ENCODE peak calls at places on chromosomes 16 and 17, in nine cellular contexts. Y is PC-3, N is spleen, H is mucosa of descending colon, P is neural progenitor cell, J is K562, V is A673, D is endodermal cell, S is cardiac muscle cell. Z is an unnamed sample. For H3K4me1, the result is how much of the 10 kb centered on the place peaks cover.

GRCh38 chr17:38919316-38920078 is 5.9 kb upstream of the LASP1NB start:
- DNase-seq in D (peak), J (no peak), P (no peak), Y (no peak), V (no peak), N (peak), H (no peak), S (no peak), Z (no peak)

GRCh38 chr16:52529226-52529625 is 17.7 kb downstream of the TOX3 start:
- DNase-seq in S (no peak), H (no peak), D (no peak), P (no peak), V (no peak), Y (no peak), N (no peak), J (no peak), Z (no peak)

GRCh38 chr16:19389246-19389645 is 28.4 kb upstream of the TMC5 start:
- DNase-seq in J (peak), Y (peak), V (peak), D (peak), H (peak), N (peak), P (peak), S (peak), Z (peak)

GRCh38 chr17:46944931-46945330 is 22.0 kb downstream of the GOSR2 start:
- DNase-seq in V (no peak), N (no peak), J (no peak), D (peak), P (no peak), H (no peak), S (no peak), Y (peak), Z (no peak)

GRCh38 chr17:36812762-36813161 is 124.5 kb upstream of the LHX1 start:
- DNase-seq in J (no peak), H (no peak), P (peak), Y (no peak), V (peak), N (no peak), S (peak), D (peak), Z (no peak)

GRCh38 chr17:52079496-52079895 is 79.0 kb downstream of the CA10 start:
- DNase-seq in P (no peak), H (no peak), V (no peak), N (no peak), J (no peak), Y (no peak), D (no peak), S (no peak), Z (no peak)

GRCh38 chr17:5901731-5902660 is 168.2 kb upstream of the WSCD1 start:
- DNase-seq in D (peak), J (no peak), V (no peak), N (no peak), P (no peak), H (no peak), Y (no peak), S (no peak), Z (no peak)

GRCh38 chr16:24773771-24774427 is 44.4 kb downstream of the TNRC6A start:
- DNase-seq in J (no peak), V (no peak), S (no peak), Y (no peak), P (no peak), N (no peak), D (no peak), H (no peak), Z (no peak)

GRCh38 chr16:87959391-87959968 is 8.2 kb downstream of the BANP start:
- DNase-seq in H (no peak), D (peak), Y (no peak), J (peak), V (no peak), N (no peak), P (no peak), S (no peak), Z (no peak)

GRCh38 chr17:7405413-7405881 is 1.6 kb upstream of the TMEM256 start:
- DNase-seq in S (peak), N (no peak), V (peak), H (no peak), D (peak), P (peak), J (no peak), Y (no peak), Z (no peak)

GRCh38 chr16:30896203-30896889 is at the start of gene CTF1:
- DNase-seq in D (peak), S (peak), J (peak), P (peak), Y (peak), H (peak), V (peak), N (peak), Z (no peak)

GRCh38 chr17:43021739-43022512 is at the start of gene VAT1:
- DNase-seq in D (peak), Y (peak), P (peak), J (peak), V (peak), S (peak), N (peak), H (peak), Z (peak)

GRCh38 chr16:77403732-77404131 is 31.1 kb downstream of the ADAMTS18 start:
- DNase-seq in P (no peak), S (no peak), H (no peak), D (no peak), Y (no peak), V (no peak), J (no peak), N (no peak), Z (no peak)

GRCh38 chr17:45930420-45930951 is 36.1 kb downstream of the MAPT start:
- DNase-seq in J (peak), N (no peak), S (no peak), Y (no peak), H (no peak), V (no peak), D (no peak), P (no peak), Z (no peak)

GRCh38 chr16:12087901-12088364 is 111.4 kb downstream of the SNX29 start:
- DNase-seq in Y (no peak), J (no peak), V (no peak), N (peak), H (no peak), S (no peak), P (no peak), D (no peak), Z (peak)

GRCh38 chr17:8189041-8189710 is 804 bp downstream of the BORCS6 start:
- DNase-seq in P (peak), H (peak), S (no peak), Y (no peak), J (no peak), N (peak), V (no peak), D (peak), Z (peak)

GRCh38 chr16:75116081-75116910 is at the start of gene LDHD:
- DNase-seq in V (no peak), H (peak), J (peak), N (peak), D (peak), P (peak), S (peak), Y (peak), Z (peak)

GRCh38 chr17:31378638-31379037 is 12.8 kb upstream of the RAB11FIP4 start:
- DNase-seq in S (no peak), N (no peak), V (no peak), J (no peak), H (no peak), D (peak), Y (no peak), P (peak), Z (no peak)

GRCh38 chr17:44862278-44862914 is 14.7 kb downstream of the HIGD1B start:
- DNase-seq in H (no peak), N (no peak), D (no peak), J (no peak), S (no peak), V (no peak), Y (no peak), P (no peak), Z (no peak)

GRCh38 chr17:18267366-18267765 is 6.9 kb downstream of the MIEF2 start:
- DNase-seq in V (no peak), J (no peak), D (peak), S (no peak), P (no peak), H (no peak), N (no peak), Y (no peak), Z (peak)

GRCh38 chr16:76201385-76201784 is 75.8 kb upstream of the CNTNAP4 start:
- DNase-seq in S (no peak), D (no peak), Y (no peak), V (no peak), H (no peak), P (no peak), N (no peak), J (no peak), Z (no peak)

GRCh38 chr17:4045477-4045876 is 81.2 kb upstream of the ATP2A3 start:
- DNase-seq in Y (no peak), H (no peak), D (no peak), S (no peak), P (no peak), N (no peak), J (no peak), V (no peak), Z (no peak)

GRCh38 chr17:42680331-42680808 is 1.3 kb downstream of the CCR10 start:
- DNase-seq in D (no peak), N (no peak), V (no peak), S (no peak), J (peak), H (no peak), P (no peak), Y (no peak), Z (no peak)

GRCh38 chr16:9308300-9309209 is 217.1 kb downstream of the HAPSTR1 start:
- DNase-seq in S (no peak), P (no peak), Y (no peak), H (no peak), N (no peak), D (no peak), J (no peak), V (no peak), Z (no peak)

GRCh38 chr17:63950940-63951907 is 19.1 kb upstream of the CD79B start:
- DNase-seq in P (no peak), S (peak), J (peak), V (no peak), D (peak), Y (peak), N (peak), H (peak), Z (no peak)

GRCh38 chr16:30953511-30954124 is 3.9 kb upstream of the SETD1A start:
- DNase-seq in N (peak), H (peak), P (peak), D (peak), J (peak), Y (peak), V (peak), S (peak), Z (peak)

GRCh38 chr16:81752876-81753227 is 26.2 kb upstream of the PLCG2 start:
- DNase-seq in N (no peak), H (no peak), V (no peak), S (no peak), D (no peak), P (no peak), J (no peak), Y (no peak), Z (no peak)

GRCh38 chr16:67177743-67178699 is 5.7 kb downstream of the MATCAP1 start:
- DNase-seq in Y (peak), J (peak), V (peak), N (peak), H (peak), D (peak), S (peak), P (peak), Z (peak)

GRCh38 chr16:4373909-4374742 is 2.5 kb downstream of the VASN start:
- DNase-seq in Y (peak), J (peak), S (peak), N (peak), D (peak), V (peak), P (peak), H (no peak), Z (peak)

GRCh38 chr17:17019430-17019762 is 22.9 kb upstream of the MPRIP start:
- DNase-seq in D (peak), J (no peak), P (no peak), Y (no peak), S (no peak), H (no peak), N (no peak), V (no peak), Z (no peak)

DNA sequence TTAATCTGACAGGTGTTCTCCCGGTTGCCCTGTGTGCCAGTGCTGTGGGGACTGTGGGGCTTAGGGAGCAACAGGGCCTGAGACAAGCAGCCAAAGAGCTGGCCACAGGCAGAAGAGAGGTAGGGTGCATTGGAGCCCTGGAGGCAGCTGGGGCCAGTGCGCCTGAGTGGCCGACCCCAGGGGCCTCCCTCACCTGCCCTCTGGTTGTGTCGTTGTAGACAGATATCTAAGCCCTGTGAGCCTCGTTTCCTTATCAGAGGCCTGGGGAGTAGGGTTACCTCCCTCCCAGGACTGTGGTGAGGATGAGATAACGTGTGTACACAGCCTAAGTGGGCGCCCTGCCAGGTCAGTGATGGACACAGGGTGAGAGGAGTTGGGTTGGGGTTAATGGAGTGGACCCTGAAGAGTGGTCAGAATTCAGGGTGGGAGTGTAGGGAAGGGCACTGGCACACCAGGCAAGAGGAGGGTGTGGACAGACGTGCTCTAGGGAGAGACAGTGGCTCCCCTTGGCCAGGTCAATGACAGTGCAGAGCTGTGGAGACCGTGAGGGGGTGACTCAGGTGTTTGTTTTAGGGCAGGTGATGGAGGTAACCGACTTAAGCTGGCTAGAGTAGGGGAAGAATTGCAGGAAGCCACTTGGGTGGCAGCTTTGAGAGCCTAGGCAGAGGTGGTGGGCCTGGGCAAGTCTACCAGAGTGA is 3.4 kb downstream of the NARF start:
- DNase-seq in H (no peak), V (no peak), P (no peak), Y (peak), S (peak), J (peak), N (no peak), D (peak), Z (no peak)
- H3K4me3 ChIP-seq in H (no peak), V (no peak), P (no peak), Y (no peak), S (no peak), J (peak), N (no peak), D (no peak), Z (no peak)

GRCh38 chr17:9576521-9577401 is at the start of gene CFAP52:
- DNase-seq in N (peak), P (peak), S (peak), Y (peak), D (peak), V (peak), H (peak), J (peak), Z (peak)
- TF ChIP-seq CTCF in N (peak), P (peak), S (peak), Y (peak), D (peak), V (peak), H (peak), J (peak), Z (peak)

GRCh38 chr17:19383681-19384470 is 3.1 kb downstream of the MFAP4 start:
- DNase-seq in S (no peak), P (no peak), D (no peak), N (peak), H (no peak), Y (no peak), V (no peak), J (no peak), Z (no peak)
- H3K4me1 ChIP-seq in S (under half), P (under half), D (under half), N (half or more), H (under half), Y (under half), V (under half), J (under half), Z (under half)

DNA sequence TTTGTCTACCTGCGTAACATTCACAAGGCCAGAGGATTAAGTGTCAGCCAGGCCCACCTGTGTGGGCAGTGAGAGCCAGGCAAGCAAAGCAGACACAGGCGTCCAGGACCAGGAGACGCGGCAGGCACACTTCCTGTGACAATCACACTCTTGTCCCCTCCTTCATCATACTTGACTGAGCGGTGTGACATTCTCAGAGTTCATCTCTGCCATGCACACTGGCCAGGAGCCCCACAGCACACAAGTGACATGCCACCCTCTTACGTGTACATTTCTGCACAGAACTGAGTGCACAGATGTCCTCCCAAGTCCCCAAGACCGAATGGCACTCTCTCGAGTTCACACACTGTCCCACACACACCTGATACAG is 8.7 kb downstream of the PPP1R9B start:
- DNase-seq in N (no peak), V (no peak), S (no peak), J (no peak), H (peak), Y (no peak), P (no peak), D (no peak), Z (no peak)
- H3K4me3 ChIP-seq in N (no peak), V (no peak), S (no peak), J (no peak), H (no peak), Y (no peak), P (no peak), D (no peak), Z (no peak)

GRCh38 chr16:5633845-5634440 is 536.3 kb upstream of the EEF2KMT start:
- DNase-seq in H (no peak), S (peak), D (no peak), J (peak), V (peak), Y (peak), N (no peak), P (peak), Z (no peak)
- TF ChIP-seq CTCF in H (no peak), S (no peak), D (peak), J (peak), V (peak), Y (peak), N (peak), P (peak), Z (peak)

DNA sequence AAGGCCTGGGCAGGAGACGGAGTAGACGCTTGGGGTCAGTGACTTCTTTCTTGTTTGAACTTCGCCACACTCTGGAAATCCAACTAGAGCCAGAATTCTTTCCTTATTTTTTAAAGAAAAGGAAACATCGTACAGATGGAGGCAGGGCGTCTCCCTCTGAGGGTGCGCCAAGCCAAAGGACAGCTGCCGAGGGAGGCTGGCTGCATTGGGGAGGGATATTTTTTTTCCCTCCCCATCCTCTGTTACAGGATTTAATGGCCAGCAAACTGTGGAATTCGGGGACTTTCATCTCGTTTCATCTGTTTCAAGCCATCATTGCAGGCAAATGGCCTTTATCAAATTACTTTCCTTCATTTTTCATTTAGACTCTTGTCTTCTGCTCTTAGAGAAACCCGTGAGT is 15.9 kb downstream of the CDK5R1 start:
- DNase-seq in N (no peak), S (no peak), V (no peak), H (peak), Y (no peak), P (no peak), J (no peak), D (no peak), Z (no peak)
- H3K4me1 ChIP-seq in N (under half), S (under half), V (under half), H (under half), Y (under half), P (under half), J (under half), D (under half), Z (under half)

GRCh38 chr17:73591278-73592078 is 52.8 kb downstream of the SDK2 start:
- DNase-seq in Y (no peak), S (no peak), D (no peak), V (no peak), H (peak), P (no peak), N (peak), J (no peak), Z (no peak)
- H3K4me3 ChIP-seq in Y (no peak), S (no peak), D (no peak), V (no peak), H (no peak), P (no peak), N (peak), J (no peak), Z (no peak)

DNA sequence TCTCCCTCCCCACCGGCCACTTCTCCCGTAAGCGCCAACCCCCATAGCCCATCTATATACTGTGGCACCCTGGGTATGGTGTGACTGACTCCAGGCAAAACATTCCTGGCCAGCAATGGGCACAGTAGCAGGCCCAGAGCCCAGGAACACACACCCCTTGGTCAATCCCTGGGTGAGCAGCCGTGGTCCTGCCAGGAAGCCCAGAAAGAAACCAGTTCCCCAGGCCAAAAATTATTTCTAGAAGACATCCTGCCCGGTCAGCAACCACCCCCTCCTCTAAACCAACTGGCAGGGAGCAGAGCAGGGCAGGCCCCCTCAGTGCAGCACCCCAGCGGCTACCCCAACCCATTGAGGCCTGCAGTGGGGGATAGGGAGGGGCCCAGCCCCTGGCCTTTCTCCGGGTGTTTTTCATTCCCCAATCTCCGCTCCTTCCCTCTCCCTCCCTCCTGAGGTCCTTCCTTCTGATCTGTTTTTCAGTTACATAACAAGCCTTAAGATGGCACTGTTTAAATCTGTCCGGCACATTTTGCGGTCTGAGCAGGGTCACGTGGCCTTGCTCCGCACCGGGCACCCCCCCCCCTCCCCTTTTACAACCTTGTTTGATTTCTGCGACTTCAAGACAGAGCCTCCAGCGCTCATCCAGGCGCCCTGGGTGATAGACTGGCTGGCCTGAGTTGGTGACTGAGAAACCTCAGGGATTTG is 2.0 kb downstream of the NPTX1 start:
- DNase-seq in Y (peak), H (no peak), S (no peak), N (no peak), J (peak), V (peak), P (peak), D (peak), Z (no peak)
- TF ChIP-seq CTCF in Y (peak), H (no peak), S (peak), N (no peak), J (peak), V (peak), P (peak), D (no peak), Z (peak)

DNA sequence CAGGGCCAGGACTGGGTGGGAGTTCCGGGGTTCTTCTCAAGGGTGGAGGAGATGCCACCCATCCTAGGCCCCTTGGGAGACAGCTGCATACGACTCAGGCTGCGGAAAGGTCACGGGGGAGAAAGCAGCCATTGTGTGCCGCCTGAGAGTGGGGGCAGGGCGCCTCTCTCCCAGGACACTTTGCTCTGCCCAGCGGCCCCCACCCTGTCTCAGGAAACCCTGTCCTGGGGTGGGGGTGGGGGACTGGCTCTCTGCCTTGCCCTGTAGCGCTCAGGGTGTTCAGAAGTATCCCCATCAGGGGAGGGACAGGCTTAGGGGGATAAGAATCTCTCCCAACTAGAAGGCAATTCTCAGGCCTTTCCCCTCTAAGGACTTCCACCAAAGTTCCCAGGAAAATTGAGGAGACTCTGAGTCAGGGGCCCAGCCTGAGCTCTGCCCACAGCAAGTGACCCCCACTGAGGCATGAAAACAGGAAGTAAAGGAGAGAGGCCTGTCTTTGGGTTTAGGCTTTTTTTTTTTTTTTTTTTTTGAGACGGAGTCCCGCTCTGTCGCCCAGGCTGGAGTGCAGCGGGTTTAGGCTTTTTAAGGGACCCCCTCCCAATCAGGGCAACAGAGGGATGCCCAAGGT is 4.9 kb downstream of the GIT1 start:
- DNase-seq in Y (no peak), N (no peak), S (no peak), D (peak), P (no peak), V (no peak), J (no peak), H (peak), Z (no peak)
- H3K4me1 ChIP-seq in Y (under half), N (half or more), S (under half), D (under half), P (under half), V (under half), J (half or more), H (under half), Z (under half)

Z was measured in BE2C.